ENCODE peak calls at places on chromosomes 4 and X, in ten cellular contexts. W is T follicular helper cell, U is DMS153, E is amniotic stem cell, M is NCI-H2081, L is uterus, K is posterior vena cava, O is cardiac muscle cell, A is NCI-H2171 treated with DMSO at 0.1 percent for 48 hours, V is Karpas-422. Z is an unnamed sample.

GRCh38 chr4:162943263-162943662 is 223.4 kb downstream of the NAF1 start:
- DNase-seq in M (no peak), E (no peak), V (no peak), U (no peak), K (no peak), L (no peak), O (no peak), W (no peak), A (no peak), Z (no peak)

GRCh38 chr4:35100932-35101331 is 1143.4 kb downstream of the ARAP2 start:
- DNase-seq in L (no peak), A (no peak), K (no peak), V (no peak), O (no peak), U (no peak), E (no peak), M (no peak), W (no peak), Z (no peak)

GRCh38 chrX:40573763-40574162 is 7.0 kb upstream of the ATP6AP2 start:
- DNase-seq in O (peak; percentile 33), E (no peak), L (no peak), U (no peak), M (no peak), V (peak; percentile 84), W (peak; percentile 12), A (peak; percentile 34), K (no peak), Z (no peak)

GRCh38 chrX:150731795-150732194 is 38.6 kb downstream of the MTMR1 start:
- DNase-seq in O (peak; percentile 91), U (no peak), W (no peak), A (no peak), L (peak; percentile 20), V (no peak), E (peak; percentile 82), M (no peak), K (no peak), Z (no peak)

GRCh38 chr4:131288441-131288840 is 1860.7 kb upstream of the PCDH10 start:
- DNase-seq in W (no peak), A (no peak), M (no peak), O (no peak), L (no peak), E (no peak), V (no peak), U (no peak), K (no peak), Z (no peak)

GRCh38 chrX:42242044-42242443 is 318.7 kb upstream of the CASK start:
- DNase-seq in V (no peak), L (no peak), U (no peak), M (no peak), A (no peak), E (no peak), W (no peak), K (no peak), O (peak; percentile 48), Z (no peak)

GRCh38 chrX:2638279-2638678 is 52.8 kb upstream of the CD99 start:
- DNase-seq in O (no peak), L (no peak), M (no peak), A (no peak), V (no peak), W (no peak), K (no peak), E (no peak), U (no peak), Z (no peak)

GRCh38 chr4:76007089-76007559 is at the start of gene CXCL9:
- DNase-seq in K (no peak), L (no peak), W (no peak), M (no peak), O (no peak), V (no peak), U (no peak), E (no peak), A (no peak), Z (no peak)

GRCh38 chrX:132737743-132738142 is 220.7 kb downstream of the HS6ST2 start:
- DNase-seq in M (no peak), U (no peak), A (no peak), O (no peak), W (no peak), K (no peak), V (no peak), E (no peak), L (no peak), Z (no peak)

GRCh38 chrX:49812177-49812576 is 16.9 kb upstream of the PAGE4 start:
- DNase-seq in M (no peak), E (no peak), V (no peak), A (no peak), L (no peak), W (no peak), U (no peak), K (no peak), O (no peak), Z (no peak)

GRCh38 chr4:128979934-128980333 is 113.4 kb downstream of the SCLT1 start:
- DNase-seq in K (no peak), L (no peak), A (peak; percentile 32), W (no peak), E (peak; percentile 73), O (peak; percentile 83), V (no peak), U (no peak), M (no peak), Z (no peak)

GRCh38 chrX:3176439-3176820 is 135.2 kb downstream of the ARSF start:
- DNase-seq in E (no peak), W (no peak), O (peak; percentile 68), M (no peak), L (no peak), U (no peak), V (no peak), K (no peak), A (no peak), Z (no peak)

GRCh38 chr4:186240848-186241491 is 13.7 kb downstream of the KLKB1 start:
- DNase-seq in L (no peak), M (no peak), E (no peak), V (no peak), U (no peak), A (peak; percentile 51), W (no peak), O (no peak), K (no peak), Z (no peak)

Z was measured in B cell.